ENCODE peak calls at places on chromosomes 11 and 22, in five cellular contexts. One of them, this sample, is unnamed.

GRCh38 chr11:35289821-35290220 is 129.5 kb downstream of the SLC1A2 start:
- DNase-seq in upper lobe of right lung: no peak
- DNase-seq in sigmoid colon: no peak
- DNase-seq in GM12865: no peak
- DNase-seq in fibroblast of lung: peak; percentile 76
- DNase-seq in this sample: no peak

GRCh38 chr11:94632356-94632755 is 65.2 kb downstream of the PIWIL4 start:
- DNase-seq in upper lobe of right lung: no peak
- DNase-seq in sigmoid colon: no peak
- DNase-seq in GM12865: no peak
- DNase-seq in fibroblast of lung: no peak
- DNase-seq in this sample: no peak

GRCh38 chr22:23565942-23566715 is 14.0 kb downstream of the IGLL1 start:
- DNase-seq in upper lobe of right lung: no peak
- DNase-seq in sigmoid colon: peak; percentile 51
- DNase-seq in GM12865: no peak
- DNase-seq in fibroblast of lung: no peak
- DNase-seq in this sample: peak; percentile 74

GRCh38 chr11:11422291-11423128 is 69.5 kb upstream of the CSNK2A3 start:
- DNase-seq in upper lobe of right lung: no peak
- DNase-seq in sigmoid colon: no peak
- DNase-seq in GM12865: no peak
- DNase-seq in fibroblast of lung: no peak
- DNase-seq in this sample: no peak

GRCh38 chr22:30178180-30179126 is 68.1 kb downstream of the LIF start:
- DNase-seq in upper lobe of right lung: no peak
- DNase-seq in sigmoid colon: no peak
- DNase-seq in GM12865: no peak
- DNase-seq in fibroblast of lung: no peak
- DNase-seq in this sample: no peak

GRCh38 chr11:72395993-72396392 is 38.3 kb downstream of the CLPB start:
- DNase-seq in upper lobe of right lung: no peak
- DNase-seq in sigmoid colon: no peak
- DNase-seq in GM12865: no peak
- DNase-seq in fibroblast of lung: no peak
- DNase-seq in this sample: no peak

GRCh38 chr22:32144875-32145274 is 14.2 kb downstream of the C22orf42 start:
- DNase-seq in upper lobe of right lung: no peak
- DNase-seq in sigmoid colon: no peak
- DNase-seq in GM12865: no peak
- DNase-seq in fibroblast of lung: no peak
- DNase-seq in this sample: no peak

GRCh38 chr11:77073328-77074001 is 6.7 kb downstream of the CAPN5 start:
- DNase-seq in upper lobe of right lung: peak; percentile 74
- DNase-seq in sigmoid colon: peak; percentile 98
- DNase-seq in GM12865: no peak
- DNase-seq in fibroblast of lung: peak; percentile 93
- DNase-seq in this sample: peak; percentile 78

GRCh38 chr11:32706985-32707736 is 87.3 kb downstream of the CCDC73 start:
- DNase-seq in upper lobe of right lung: no peak
- DNase-seq in sigmoid colon: no peak
- DNase-seq in GM12865: peak; percentile 30
- DNase-seq in fibroblast of lung: peak; percentile 91
- DNase-seq in this sample: no peak

GRCh38 chr11:10520562-10520961 is 20.4 kb downstream of the RNF141 start:
- DNase-seq in upper lobe of right lung: no peak
- DNase-seq in sigmoid colon: no peak
- DNase-seq in GM12865: no peak
- DNase-seq in fibroblast of lung: no peak
- DNase-seq in this sample: no peak

GRCh38 chr11:104538313-104538712 is 359.9 kb downstream of the CASP12 start:
- DNase-seq in upper lobe of right lung: no peak
- DNase-seq in sigmoid colon: no peak
- DNase-seq in GM12865: no peak
- DNase-seq in fibroblast of lung: no peak
- DNase-seq in this sample: no peak

GRCh38 chr22:49179886-49180682 is 647.6 kb downstream of the BRD1 start:
- DNase-seq in upper lobe of right lung: no peak
- DNase-seq in sigmoid colon: no peak
- DNase-seq in GM12865: no peak
- DNase-seq in fibroblast of lung: no peak
- DNase-seq in this sample: peak; percentile 58

GRCh38 chr11:104672897-104673296 is 225.4 kb downstream of the CASP12 start:
- DNase-seq in upper lobe of right lung: no peak
- DNase-seq in sigmoid colon: no peak
- DNase-seq in GM12865: no peak
- DNase-seq in fibroblast of lung: no peak
- DNase-seq in this sample: no peak

GRCh38 chr11:110096369-110096976 is 3.3 kb downstream of the ZC3H12C start:
- DNase-seq in upper lobe of right lung: no peak
- DNase-seq in sigmoid colon: no peak
- DNase-seq in GM12865: no peak
- DNase-seq in fibroblast of lung: no peak
- DNase-seq in this sample: no peak

GRCh38 chr11:3958301-3958700 is 102.8 kb downstream of the STIM1 start:
- DNase-seq in upper lobe of right lung: no peak
- DNase-seq in sigmoid colon: no peak
- DNase-seq in GM12865: no peak
- DNase-seq in fibroblast of lung: no peak
- DNase-seq in this sample: no peak

GRCh38 chr11:65404210-65404609 is 17.8 kb downstream of the FRMD8 start:
- DNase-seq in upper lobe of right lung: no peak
- DNase-seq in sigmoid colon: no peak
- DNase-seq in GM12865: no peak
- DNase-seq in fibroblast of lung: no peak
- DNase-seq in this sample: no peak

GRCh38 chr22:17964153-17964552 is 60.2 kb downstream of the MICAL3 start:
- DNase-seq in upper lobe of right lung: no peak
- DNase-seq in sigmoid colon: no peak
- DNase-seq in GM12865: no peak
- DNase-seq in fibroblast of lung: peak; percentile 57
- DNase-seq in this sample: peak; percentile 60

GRCh38 chr11:111329306-111330204 is 31.2 kb downstream of the POU2AF3 start:
- DNase-seq in upper lobe of right lung: no peak
- DNase-seq in sigmoid colon: peak; percentile 81
- DNase-seq in GM12865: no peak
- DNase-seq in fibroblast of lung: no peak
- DNase-seq in this sample: no peak

GRCh38 chr11:1082728-1083620 is 8.3 kb downstream of the MUC2 start:
- DNase-seq in upper lobe of right lung: peak; percentile 58
- DNase-seq in sigmoid colon: peak; percentile 57
- DNase-seq in GM12865: no peak
- DNase-seq in fibroblast of lung: no peak
- DNase-seq in this sample: peak; percentile 45

GRCh38 chr11:10680956-10681487 is 12.5 kb downstream of the IRAG1 start:
- DNase-seq in upper lobe of right lung: no peak
- DNase-seq in sigmoid colon: no peak
- DNase-seq in GM12865: no peak
- DNase-seq in fibroblast of lung: peak; percentile 27
- DNase-seq in this sample: no peak

GRCh38 chr11:77436969-77437368 is 36.9 kb downstream of the PAK1 start:
- DNase-seq in upper lobe of right lung: no peak
- DNase-seq in sigmoid colon: no peak
- DNase-seq in GM12865: no peak
- DNase-seq in fibroblast of lung: no peak
- DNase-seq in this sample: no peak

GRCh38 chr11:24453129-24453723 is 43.6 kb upstream of the LUZP2 start:
- DNase-seq in upper lobe of right lung: no peak
- DNase-seq in sigmoid colon: no peak
- DNase-seq in GM12865: no peak
- DNase-seq in fibroblast of lung: peak; percentile 49
- DNase-seq in this sample: no peak

GRCh38 chr11:69985654-69986420 is 92.3 kb upstream of the ANO1 start:
- DNase-seq in upper lobe of right lung: peak; percentile 61
- DNase-seq in sigmoid colon: no peak
- DNase-seq in GM12865: no peak
- DNase-seq in fibroblast of lung: no peak
- DNase-seq in this sample: peak; percentile 51
- H3K4me3 ChIP-seq in upper lobe of right lung: peak overlapping the region; percentile 48
- H3K4me3 ChIP-seq in sigmoid colon: peak overlapping the region; percentile 27
- H3K4me3 ChIP-seq in GM12865: no peak overlapping the region
- H3K4me3 ChIP-seq in fibroblast of lung: peak overlapping the region; percentile 21
- H3K4me3 ChIP-seq in this sample: no peak overlapping the region

GRCh38 chr11:93196816-93197382 is 892 bp downstream of the SLC36A4 start:
- DNase-seq in upper lobe of right lung: no peak
- DNase-seq in sigmoid colon: no peak
- DNase-seq in GM12865: peak; percentile 9
- DNase-seq in fibroblast of lung: no peak
- DNase-seq in this sample: no peak
- H3K4me3 ChIP-seq in upper lobe of right lung: peak overlapping the region; percentile 78
- H3K4me3 ChIP-seq in sigmoid colon: peak overlapping the region; percentile 75
- H3K4me3 ChIP-seq in GM12865: peak overlapping the region; percentile 85
- H3K4me3 ChIP-seq in fibroblast of lung: peak overlapping the region; percentile 61
- H3K4me3 ChIP-seq in this sample: peak overlapping the region; percentile 85

DNA sequence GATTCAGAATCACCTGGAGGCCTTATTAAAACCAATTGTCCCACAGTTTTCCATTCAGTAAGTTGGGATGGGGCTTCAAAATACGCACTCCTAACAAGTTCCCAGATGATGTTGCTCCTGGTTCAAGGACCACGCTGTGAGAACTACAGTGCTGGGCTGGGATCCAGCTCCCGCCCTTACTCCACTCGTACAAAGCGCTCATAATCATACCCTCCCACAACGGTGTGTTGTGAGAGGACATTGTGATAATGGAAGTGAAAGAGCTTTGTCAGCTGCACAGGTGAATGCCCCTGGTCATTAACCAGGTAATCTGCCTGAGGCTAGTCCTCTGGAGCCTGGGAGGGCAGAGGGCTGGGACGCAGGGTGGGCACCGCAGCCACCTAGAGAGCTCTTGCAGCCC is 1.3 kb upstream of the CD82 start:
- DNase-seq in upper lobe of right lung: no peak
- DNase-seq in sigmoid colon: no peak
- DNase-seq in GM12865: no peak
- DNase-seq in fibroblast of lung: peak; percentile 32
- DNase-seq in this sample: no peak
- H3K4me3 ChIP-seq in upper lobe of right lung: peak overlapping the region; percentile 40
- H3K4me3 ChIP-seq in sigmoid colon: peak overlapping the region; percentile 56
- H3K4me3 ChIP-seq in GM12865: no peak overlapping the region
- H3K4me3 ChIP-seq in fibroblast of lung: peak overlapping the region; percentile 50
- H3K4me3 ChIP-seq in this sample: no peak overlapping the region

GRCh38 chr11:116578971-116579687 is 193.7 kb downstream of the BUD13 start:
- DNase-seq in upper lobe of right lung: no peak
- DNase-seq in sigmoid colon: no peak
- DNase-seq in GM12865: no peak
- DNase-seq in fibroblast of lung: no peak
- DNase-seq in this sample: no peak
- H3K4me3 ChIP-seq in upper lobe of right lung: no peak overlapping the region
- H3K4me3 ChIP-seq in sigmoid colon: no peak overlapping the region
- H3K4me3 ChIP-seq in GM12865: no peak overlapping the region
- H3K4me3 ChIP-seq in fibroblast of lung: no peak overlapping the region
- H3K4me3 ChIP-seq in this sample: no peak overlapping the region

This sample was measured in spleen.